ENCODE peak calls at places on chromosomes 13 and 19, in ten cellular contexts. F, G, X, C, R, Y, U, V, N and P are unnamed samples. For H3K4me1, the result is how much of the 10 kb centered on the place peaks cover.

GRCh38 chr13:80082396-80083096 is 258.4 kb downstream of the SPRY2 start:
- DNase-seq in F (no peak), G (peak), X (no peak), C (no peak), R (no peak), Y (no peak), U (no peak), V (no peak), N (no peak), P (no peak)

GRCh38 chr19:46954502-46955004 is 65.1 kb upstream of the NPAS1 start:
- DNase-seq in F (no peak), G (no peak), X (no peak), C (no peak), R (no peak), Y (no peak), U (no peak), V (no peak), N (no peak), P (no peak)

GRCh38 chr13:59442946-59443345 is 720.8 kb downstream of the DIAPH3 start:
- DNase-seq in F (no peak), G (peak), X (no peak), C (no peak), R (no peak), Y (no peak), U (no peak), V (no peak), N (no peak), P (no peak)

GRCh38 chr19:12868540-12869112 is 12.6 kb downstream of the DNASE2 start:
- DNase-seq in F (no peak), G (no peak), X (no peak), C (no peak), R (no peak), Y (no peak), U (no peak), V (no peak), N (no peak), P (peak)

GRCh38 chr13:44876782-44877324 is 112.4 kb downstream of the NUFIP1 start:
- DNase-seq in F (no peak), G (no peak), X (no peak), C (no peak), R (no peak), Y (no peak), U (peak), V (no peak), N (no peak), P (peak)

GRCh38 chr13:40503966-40504591 is 162.4 kb downstream of the FOXO1 start:
- DNase-seq in F (no peak), G (peak), X (peak), C (no peak), R (no peak), Y (no peak), U (no peak), V (peak), N (peak), P (no peak)

GRCh38 chr19:11382898-11383705 is 1.0 kb downstream of the EPOR start:
- DNase-seq in F (no peak), G (no peak), X (peak), C (peak), R (peak), Y (peak), U (peak), V (no peak), N (peak), P (peak)

GRCh38 chr19:48539503-48540096 is 12.4 kb upstream of the SULT2B1 start:
- DNase-seq in F (no peak), G (peak), X (peak), C (peak), R (no peak), Y (peak), U (no peak), V (no peak), N (no peak), P (no peak)

GRCh38 chr13:34035178-34035577 is 217.2 kb downstream of the RFC3 start:
- DNase-seq in F (no peak), G (no peak), X (no peak), C (no peak), R (no peak), Y (no peak), U (no peak), V (no peak), N (no peak), P (no peak)

GRCh38 chr19:10744222-10744847 is 26.5 kb downstream of the DNM2 start:
- DNase-seq in F (no peak), G (no peak), X (no peak), C (no peak), R (no peak), Y (no peak), U (no peak), V (no peak), N (no peak), P (no peak)

GRCh38 chr13:30002577-30002976 is 152.2 kb upstream of the UBL3 start:
- DNase-seq in F (no peak), G (peak), X (no peak), C (no peak), R (no peak), Y (no peak), U (no peak), V (no peak), N (no peak), P (no peak)

GRCh38 chr19:36577271-36577996 is 4.3 kb upstream of the ZNF529 start:
- DNase-seq in F (no peak), G (no peak), X (no peak), C (no peak), R (no peak), Y (no peak), U (no peak), V (no peak), N (no peak), P (no peak)

GRCh38 chr19:27744926-27745844 is 1467.8 kb downstream of the UQCRFS1 start:
- DNase-seq in F (no peak), G (no peak), X (no peak), C (no peak), R (no peak), Y (peak), U (no peak), V (no peak), N (no peak), P (no peak)

DNA sequence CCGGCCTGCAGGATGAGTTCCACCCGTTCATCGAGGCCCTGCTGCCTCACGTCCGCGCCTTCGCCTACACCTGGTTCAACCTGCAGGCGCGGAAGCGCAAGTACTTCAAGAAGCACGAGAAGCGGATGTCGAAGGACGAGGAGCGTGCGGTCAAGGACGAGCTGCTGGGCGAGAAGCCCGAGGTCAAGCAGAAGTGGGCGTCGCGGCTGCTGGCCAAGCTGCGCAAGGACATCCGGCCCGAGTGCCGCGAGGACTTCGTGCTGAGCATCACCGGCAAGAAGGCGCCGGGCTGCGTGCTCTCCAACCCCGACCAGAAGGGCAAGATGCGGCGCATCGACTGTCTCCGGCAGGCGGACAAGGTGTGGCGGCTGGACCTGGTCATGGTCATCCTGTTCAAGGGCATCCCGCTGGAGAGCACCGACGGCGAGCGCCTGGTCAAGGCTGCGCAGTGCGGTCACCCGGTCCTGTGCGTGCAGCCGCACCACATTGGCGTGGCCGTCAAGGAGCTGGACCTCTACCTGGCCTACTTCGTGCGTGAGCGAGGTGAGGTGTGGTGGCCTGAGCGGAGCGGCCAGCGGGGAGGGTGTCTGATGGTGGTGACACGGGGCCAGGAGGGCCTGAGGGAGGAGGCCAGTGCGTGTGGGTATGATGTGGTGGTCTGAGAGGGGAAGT is 15.5 kb downstream of the NFIC start:
- DNase-seq in F (no peak), G (no peak), X (no peak), C (peak), R (no peak), Y (peak), U (no peak), V (no peak), N (no peak), P (no peak)
- H3K4me1 ChIP-seq in F (under half), G (under half), X (under half), C (half or more), R (half or more), Y (half or more), U (under half), V (under half), N (under half), P (half or more)

DNA sequence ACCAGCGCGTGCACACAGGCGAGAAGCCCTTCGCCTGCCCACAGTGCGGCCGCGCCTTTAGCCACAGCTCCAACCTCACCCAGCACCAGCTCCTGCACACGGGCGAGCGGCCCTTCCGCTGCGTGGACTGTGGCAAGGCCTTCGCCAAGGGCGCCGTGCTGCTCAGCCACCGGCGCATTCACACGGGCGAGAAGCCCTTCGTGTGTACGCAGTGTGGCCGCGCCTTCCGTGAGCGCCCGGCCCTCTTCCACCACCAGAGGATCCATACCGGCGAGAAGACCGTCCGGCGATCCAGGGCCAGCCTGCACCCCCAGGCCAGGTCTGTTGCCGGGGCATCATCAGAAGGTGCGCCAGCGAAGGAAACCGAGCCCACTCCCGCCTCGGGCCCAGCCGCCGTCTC is 4.4 kb upstream of the ZNF446 start:
- DNase-seq in F (no peak), G (no peak), X (no peak), C (no peak), R (no peak), Y (no peak), U (no peak), V (no peak), N (peak), P (peak)
- TF ChIP-seq POLR2A in F (no peak), G (no peak), X (no peak), C (no peak), R (no peak), Y (no peak), U (no peak), V (no peak), N (no peak), P (no peak)

GRCh38 chr19:4371898-4372629 is 28.3 kb downstream of the SH3GL1 start:
- DNase-seq in F (no peak), G (no peak), X (no peak), C (no peak), R (no peak), Y (no peak), U (no peak), V (no peak), N (no peak), P (no peak)

GRCh38 chr19:4373601-4374441 is 26.5 kb downstream of the SH3GL1 start:
- DNase-seq in F (no peak), G (peak), X (no peak), C (no peak), R (no peak), Y (peak), U (no peak), V (no peak), N (no peak), P (peak)

GRCh38 chr19:4374451-4375163 is 25.7 kb downstream of the SH3GL1 start:
- DNase-seq in F (peak), G (peak), X (peak), C (peak), R (no peak), Y (peak), U (peak), V (no peak), N (no peak), P (peak)

GRCh38 chr19:4371209-4371897 is 28.0 kb downstream of the MPND start:
- DNase-seq in F (no peak), G (no peak), X (no peak), C (peak), R (no peak), Y (no peak), U (no peak), V (no peak), N (no peak), P (no peak)

DNA sequence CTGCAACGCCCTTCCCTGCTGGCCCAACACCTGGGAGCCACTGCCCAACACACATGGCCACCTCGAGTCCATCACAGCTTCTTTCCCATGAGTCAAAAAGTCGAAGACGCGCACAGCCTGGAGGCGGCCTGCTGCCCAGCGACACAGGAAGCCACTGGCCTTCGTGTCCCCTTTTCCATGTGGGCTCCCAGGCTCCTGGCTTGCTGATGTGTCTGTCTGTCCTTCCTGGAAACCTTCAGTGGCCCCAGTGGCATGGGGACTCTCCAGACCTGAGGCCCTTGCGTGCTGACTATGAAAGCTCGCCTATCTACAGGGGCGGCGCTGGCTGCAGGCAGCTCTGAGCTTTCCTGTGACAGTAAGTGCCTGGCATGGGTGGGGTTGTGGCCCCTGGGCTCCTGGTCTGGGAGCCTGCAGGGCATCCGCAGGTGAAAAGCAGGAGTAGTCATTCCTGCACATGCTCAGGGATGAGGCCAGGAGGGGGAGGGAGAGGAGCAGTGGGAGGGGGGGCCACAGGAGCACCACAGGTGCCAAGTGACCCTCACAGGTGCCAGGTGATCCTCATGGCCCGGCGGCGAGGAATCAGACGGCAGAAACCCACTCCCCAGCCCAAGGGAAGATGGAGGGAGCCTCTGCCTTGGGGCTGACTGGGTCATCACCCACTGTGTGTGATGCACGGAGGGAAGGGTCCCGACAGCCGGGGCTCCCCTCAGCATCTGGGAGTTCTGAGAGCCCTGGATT is 27.5 kb downstream of the SH3GL1 start:
- DNase-seq in F (no peak), G (no peak), X (no peak), C (no peak), R (no peak), Y (no peak), U (no peak), V (no peak), N (no peak), P (no peak)
- H3K4me1 ChIP-seq in F (half or more), G (half or more), X (half or more), C (half or more), R (half or more), Y (half or more), U (under half), V (half or more), N (under half), P (half or more)

GRCh38 chr19:54470991-54471782 is 1.9 kb downstream of the CDC42EP5 start:
- DNase-seq in F (peak), G (no peak), X (no peak), C (peak), R (peak), Y (peak), U (no peak), V (no peak), N (no peak), P (peak)

GRCh38 chr19:54475706-54476105 is 2.6 kb upstream of the CDC42EP5 start:
- DNase-seq in F (no peak), G (no peak), X (no peak), C (no peak), R (peak), Y (no peak), U (no peak), V (no peak), N (no peak), P (no peak)

GRCh38 chr19:54473983-54474382 is 887 bp upstream of the CDC42EP5 start:
- DNase-seq in F (no peak), G (no peak), X (no peak), C (no peak), R (peak), Y (no peak), U (no peak), V (no peak), N (no peak), P (no peak)

GRCh38 chr19:54470276-54470887 is 2.7 kb downstream of the CDC42EP5 start:
- DNase-seq in F (no peak), G (no peak), X (no peak), C (no peak), R (no peak), Y (no peak), U (no peak), V (no peak), N (no peak), P (no peak)

DNA sequence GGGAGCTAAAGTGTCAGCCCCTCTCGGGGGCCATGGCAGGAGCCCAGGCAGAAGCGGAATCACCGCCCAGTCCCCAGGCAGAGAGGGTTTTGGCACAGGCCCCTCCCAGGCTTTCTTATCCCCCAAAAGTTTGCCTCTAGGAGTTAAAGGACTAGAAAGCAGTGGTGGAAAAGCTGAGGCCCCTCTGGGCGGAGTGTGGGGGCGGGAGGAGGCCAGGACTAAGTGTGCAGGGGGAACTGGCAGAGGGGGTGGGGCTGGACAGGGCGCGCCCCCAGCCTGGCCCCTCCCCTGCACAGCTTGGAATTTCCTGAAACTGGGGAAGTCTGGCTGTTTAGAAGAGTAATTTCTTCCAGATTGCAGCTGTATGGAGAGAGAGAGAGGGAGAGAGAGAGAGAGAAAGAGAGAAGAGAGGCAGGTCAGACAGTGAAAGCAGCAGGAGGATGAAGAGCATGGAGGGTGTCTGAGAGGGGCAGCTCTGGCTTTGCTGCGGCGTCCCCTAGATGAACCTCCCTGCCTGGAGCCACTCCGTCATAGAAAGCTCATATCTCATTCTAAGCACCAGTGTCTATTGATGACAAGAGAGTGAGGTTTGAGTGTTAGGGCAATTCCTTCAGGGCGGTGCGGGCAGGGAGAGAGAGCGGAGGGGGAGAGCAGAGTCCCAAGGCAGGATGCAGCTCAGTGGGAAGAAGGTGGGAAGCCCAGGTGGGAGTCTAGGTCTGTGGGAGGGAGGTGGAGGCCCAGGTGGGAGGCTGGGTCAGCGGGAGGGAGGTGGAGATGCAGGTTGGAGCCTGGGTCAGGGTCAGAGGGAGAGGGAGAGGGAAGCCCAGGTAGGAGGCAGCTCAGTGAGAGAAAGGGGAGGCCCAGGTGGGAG is at the start of gene CDC42EP5:
- DNase-seq in F (peak), G (peak), X (no peak), C (peak), R (peak), Y (peak), U (no peak), V (peak), N (peak), P (peak)
- TF ChIP-seq POLR2A in F (peak), G (no peak), X (no peak), C (no peak), R (no peak), Y (peak), U (no peak), V (peak), N (peak), P (peak)

GRCh38 chr13:47598340-47598911 is 402.6 kb downstream of the SUCLA2 start:
- DNase-seq in F (no peak), G (peak), X (no peak), C (no peak), R (no peak), Y (no peak), U (no peak), V (no peak), N (no peak), P (no peak)
- H3K4me1 ChIP-seq in F (under half), G (under half), X (under half), C (under half), R (under half), Y (under half), U (under half), V (under half), N (under half), P (under half)